ENCODE peak calls at places on chromosomes 7 and 10, in eight cellular contexts. J, N, K, R, Q, A, L and U are unnamed samples.

GRCh38 chr10:48504141-48504885 is 100.6 kb downstream of the ARHGAP22 start:
- DNase-seq in J (no peak), N (no peak), K (no peak), R (no peak), Q (no peak), A (no peak), L (no peak), U (no peak)

GRCh38 chr10:102064868-102065560 is at the start of gene HPS6:
- DNase-seq in J (peak), N (peak), K (peak), R (peak), Q (peak), A (peak), L (peak), U (peak)

GRCh38 chr7:130489140-130489967 is 2.5 kb upstream of the MEST start:
- DNase-seq in J (no peak), N (no peak), K (no peak), R (peak), Q (no peak), A (peak), L (no peak), U (peak)

GRCh38 chr7:150818971-150819370 is 18.4 kb downstream of the TMEM176A start:
- DNase-seq in J (no peak), N (no peak), K (no peak), R (no peak), Q (no peak), A (no peak), L (peak), U (no peak)

GRCh38 chr7:47636111-47636692 is 54.3 kb upstream of the TNS3 start:
- DNase-seq in J (no peak), N (no peak), K (no peak), R (no peak), Q (no peak), A (no peak), L (no peak), U (peak)

GRCh38 chr7:101128040-101128834 is 1.3 kb downstream of the SERPINE1 start:
- DNase-seq in J (no peak), N (no peak), K (no peak), R (peak), Q (no peak), A (no peak), L (no peak), U (peak)

GRCh38 chr10:839550-840205 is 91.8 kb downstream of the LARP4B start:
- DNase-seq in J (no peak), N (no peak), K (no peak), R (no peak), Q (no peak), A (no peak), L (no peak), U (no peak)

GRCh38 chr10:30392564-30392990 is 41.4 kb upstream of the MAP3K8 start:
- DNase-seq in J (peak), N (peak), K (peak), R (peak), Q (no peak), A (peak), L (peak), U (peak)

GRCh38 chr7:8254667-8255066 is 7.3 kb downstream of the ICA1 start:
- DNase-seq in J (no peak), N (no peak), K (no peak), R (no peak), Q (no peak), A (no peak), L (no peak), U (no peak)

GRCh38 chr10:125052146-125052545 is 108.2 kb downstream of the CTBP2 start:
- DNase-seq in J (no peak), N (no peak), K (no peak), R (no peak), Q (no peak), A (no peak), L (no peak), U (no peak)

GRCh38 chr7:2635810-2636701 is 4.3 kb downstream of the TTYH3 start:
- DNase-seq in J (no peak), N (no peak), K (no peak), R (peak), Q (no peak), A (no peak), L (peak), U (peak)

GRCh38 chr10:25547391-25547790 is 372.6 kb downstream of the GPR158 start:
- DNase-seq in J (no peak), N (no peak), K (no peak), R (no peak), Q (no peak), A (no peak), L (no peak), U (no peak)